ENCODE peak calls at places on chromosomes 16 and 17, in six cellular contexts. M, T, L, V, Q and R are unnamed samples.

GRCh38 chr16:50282010-50282538 is 15.7 kb downstream of the ADCY7 start:
- DNase-seq in M (peak), T (no peak), L (peak), V (no peak), Q (peak), R (no peak)

GRCh38 chr16:86668136-86668535 is 89.8 kb downstream of the FOXL1 start:
- DNase-seq in M (no peak), T (no peak), L (peak), V (no peak), Q (no peak), R (peak)

GRCh38 chr17:48970224-48970623 is 1.8 kb upstream of the GIP start:
- DNase-seq in M (no peak), T (no peak), L (no peak), V (no peak), Q (no peak), R (no peak)

GRCh38 chr16:3655791-3656490 is 1.4 kb downstream of the DNASE1 start:
- DNase-seq in M (no peak), T (no peak), L (no peak), V (no peak), Q (no peak), R (no peak)

GRCh38 chr17:31561469-31562412 is 170.3 kb downstream of the RAB11FIP4 start:
- DNase-seq in M (no peak), T (no peak), L (peak), V (no peak), Q (no peak), R (peak)

GRCh38 chr16:10752843-10753523 is 9.3 kb downstream of the NUBP1 start:
- DNase-seq in M (peak), T (no peak), L (no peak), V (no peak), Q (peak), R (no peak)

GRCh38 chr16:77277571-77277970 is 78.4 kb downstream of the SYCE1L start:
- DNase-seq in M (no peak), T (no peak), L (no peak), V (no peak), Q (no peak), R (no peak)

GRCh38 chr17:75652934-75653549 is 13.9 kb downstream of the RECQL5 start:
- DNase-seq in M (peak), T (peak), L (peak), V (peak), Q (no peak), R (peak)

GRCh38 chr17:41917957-41918391 is 777 bp downstream of the ACLY start:
- DNase-seq in M (no peak), T (no peak), L (peak), V (peak), Q (peak), R (peak)

GRCh38 chr16:23188911-23189310 is 6.4 kb downstream of the SCNN1G start:
- DNase-seq in M (no peak), T (no peak), L (no peak), V (no peak), Q (no peak), R (no peak)